ENCODE peak calls at places on chromosomes 6 and 20, in four cellular contexts. W, F, E and A are unnamed samples.

GRCh38 chr20:22775671-22776139 is 191.3 kb upstream of the FOXA2 start:
- DNase-seq in F (no peak), E (peak), W (no peak), A (no peak)

GRCh38 chr6:88048556-88048955 is 915 bp downstream of the SPACA1 start:
- DNase-seq in F (no peak), E (no peak), W (no peak), A (no peak)

GRCh38 chr6:4632411-4632810 is 143.8 kb upstream of the CDYL start:
- DNase-seq in E (no peak), W (no peak), F (no peak), A (no peak)

GRCh38 chr6:14655201-14655988 is 537.8 kb downstream of the CD83 start:
- DNase-seq in F (no peak), E (no peak), W (no peak), A (no peak)

GRCh38 chr6:22906091-22906549 is 336.8 kb downstream of the HDGFL1 start:
- DNase-seq in W (no peak), F (no peak), E (no peak), A (no peak)

GRCh38 chr6:54886932-54887584 is 40.5 kb downstream of the FAM83B start:
- DNase-seq in F (no peak), W (no peak), E (no peak), A (no peak)

GRCh38 chr20:25040438-25040831 is 17.5 kb downstream of the ACSS1 start:
- DNase-seq in E (no peak), W (no peak), F (no peak), A (no peak)

GRCh38 chr6:1856381-1856780 is 246.7 kb downstream of the FOXC1 start:
- DNase-seq in W (peak), F (peak), E (no peak), A (no peak)

GRCh38 chr20:20292472-20292871 is 75.4 kb upstream of the INSM1 start:
- DNase-seq in E (no peak), F (peak), W (no peak), A (no peak)

GRCh38 chr6:111994791-111995190 is 59.1 kb upstream of the CCN6 start:
- DNase-seq in F (no peak), W (no peak), E (no peak), A (no peak)

GRCh38 chr6:44651604-44652003 is 264.1 kb downstream of the CDC5L start:
- DNase-seq in F (no peak), W (no peak), E (no peak), A (no peak)

GRCh38 chr20:46808565-46808964 is 86.1 kb upstream of the EYA2 start:
- DNase-seq in F (no peak), E (no peak), W (no peak), A (no peak)

GRCh38 chr6:63529498-63529897 is 42.8 kb upstream of the LOC128125822 start:
- DNase-seq in W (no peak), F (no peak), E (no peak), A (no peak)

GRCh38 chr6:126631343-126631742 is 291.4 kb downstream of the CENPW start:
- DNase-seq in F (no peak), E (no peak), W (peak), A (no peak)

GRCh38 chr6:159508966-159509365 is 184.1 kb downstream of the SOD2 start:
- DNase-seq in W (no peak), F (no peak), E (no peak), A (no peak)

GRCh38 chr20:14219801-14220461 is 117.5 kb downstream of the FLRT3 start:
- DNase-seq in E (no peak), W (no peak), F (no peak), A (no peak)

GRCh38 chr6:134750669-134751068 is 199.2 kb downstream of the ALDH8A1 start:
- DNase-seq in F (no peak), W (no peak), E (no peak), A (no peak)

GRCh38 chr20:62030834-62031434 is 34.7 kb downstream of the TAF4 start:
- DNase-seq in E (peak), W (no peak), F (peak), A (peak)

GRCh38 chr6:25958700-25959162 is 3.9 kb upstream of the TRIM38 start:
- DNase-seq in E (no peak), F (no peak), W (no peak), A (peak)

GRCh38 chr20:23153696-23154341 is 67.7 kb upstream of the CD93 start:
- DNase-seq in W (no peak), F (no peak), E (no peak), A (no peak)

GRCh38 chr6:32970413-32971244 is 2.2 kb downstream of the BRD2 start:
- DNase-seq in F (peak), E (peak), W (peak), A (peak)

DNA sequence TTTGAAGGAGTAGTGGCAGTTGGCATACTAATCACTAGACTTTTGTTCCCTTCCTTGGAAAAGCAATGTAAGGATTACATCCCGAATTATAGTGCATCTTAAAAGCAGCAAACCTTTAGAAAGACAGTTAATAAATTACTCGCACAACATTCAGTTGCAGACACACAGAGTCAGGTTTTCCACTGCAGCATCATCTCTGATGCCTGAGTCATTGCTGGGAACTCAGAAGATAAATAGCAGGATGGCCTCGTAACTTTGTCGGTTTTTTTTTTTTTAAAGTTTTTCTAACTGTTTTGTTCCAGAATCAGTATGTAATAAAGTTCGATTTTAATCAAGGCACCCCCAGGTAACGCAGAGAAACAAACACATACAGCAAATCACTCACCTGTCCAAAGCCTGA is 34.3 kb downstream of the GJA10 start:
- DNase-seq in F (no peak), E (no peak), W (no peak), A (no peak)
- TF ChIP-seq FOXM1 in F (no peak), E (no peak), W (no peak), A (no peak)

GRCh38 chr6:138297761-138298298 is 79.5 kb upstream of the PBOV1 start:
- DNase-seq in W (no peak), F (no peak), E (peak), A (no peak)
- TF ChIP-seq YY1 in W (no peak), F (no peak), E (no peak), A (no peak)

GRCh38 chr6:29081312-29081711 is 5.8 kb downstream of the OR2B3 start:
- DNase-seq in W (no peak), F (no peak), E (no peak), A (no peak)

GRCh38 chr6:29082457-29082856 is 4.7 kb downstream of the OR2B3 start:
- DNase-seq in F (no peak), E (no peak), W (no peak), A (no peak)

DNA sequence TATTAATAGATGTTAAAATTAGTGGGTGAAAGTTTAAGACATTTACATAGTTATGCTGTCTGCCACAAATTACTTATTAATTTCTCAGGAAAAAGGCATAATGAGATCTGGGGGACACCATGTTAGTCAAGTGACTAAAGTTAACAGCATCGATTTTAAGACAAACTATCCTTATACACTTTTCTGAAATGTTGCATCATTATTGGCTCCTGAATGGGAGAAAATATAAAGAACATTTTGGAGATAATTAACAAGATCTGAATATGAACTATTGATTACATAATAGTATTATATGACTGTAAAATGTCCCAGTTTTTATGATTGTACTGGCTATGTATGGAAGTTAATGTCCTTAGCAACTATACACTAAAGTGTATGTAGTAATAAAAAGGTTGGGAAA is 7.9 kb downstream of the OR2B3 start:
- DNase-seq in E (no peak), F (no peak), W (no peak), A (no peak)
- TF ChIP-seq FOXM1 in E (no peak), F (no peak), W (no peak), A (no peak)

DNA sequence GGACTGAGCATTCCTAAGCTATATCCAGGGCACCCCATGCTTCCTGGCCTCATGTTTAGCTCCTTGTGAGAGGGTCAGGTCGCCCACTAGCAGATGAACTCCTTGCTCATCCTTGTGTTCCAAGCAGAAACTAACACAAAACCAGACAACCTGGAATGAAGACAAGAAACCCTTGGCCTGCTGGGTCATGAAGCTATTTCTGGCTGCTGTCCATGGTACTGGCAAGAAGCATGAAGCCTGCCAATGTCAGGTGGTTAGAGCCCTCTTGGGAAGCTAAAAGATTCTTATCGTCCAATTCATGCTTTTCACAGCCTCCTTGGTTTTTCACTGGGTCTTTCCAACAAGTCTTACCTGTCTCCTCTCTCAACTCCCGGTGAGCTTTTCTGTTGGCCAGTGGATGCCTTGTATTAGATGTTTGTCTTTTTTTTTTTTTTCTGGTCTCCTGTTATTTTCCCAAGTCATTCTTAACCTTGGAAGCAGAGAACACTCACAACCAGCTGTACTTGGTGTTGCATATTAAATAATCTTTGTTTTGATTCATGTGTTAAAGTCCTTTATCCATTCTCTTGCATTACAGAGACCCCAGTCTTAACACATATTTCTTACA is 180.3 kb downstream of the ANKRD60 start:
- DNase-seq in W (no peak), E (peak), F (no peak), A (peak)
- TF ChIP-seq YY1 in W (no peak), E (no peak), F (no peak), A (no peak)

GRCh38 chr20:21767739-21768223 is 62.3 kb downstream of the PAX1 start:
- DNase-seq in E (peak), F (no peak), W (peak), A (peak)
- TF ChIP-seq FOXM1 in E (no peak), F (no peak), W (no peak), A (no peak)

GRCh38 chr20:55057779-55058415 is 582.5 kb downstream of the DOK5 start:
- DNase-seq in E (no peak), W (no peak), F (no peak), A (peak)
- TF ChIP-seq YY1 in E (no peak), W (no peak), F (no peak), A (no peak)